ENCODE peak calls at places on chromosomes 7 and 10, in six cellular contexts. G, T, H, O, Z and P are unnamed samples.

GRCh38 chr7:114414151-114415053 is at the start of gene FOXP2:
- DNase-seq in G (peak; percentile 23), H (no peak), T (no peak), Z (peak; percentile 49), O (no peak), P (no peak)

GRCh38 chr10:26637521-26638275 is 59.8 kb upstream of the PDSS1 start:
- DNase-seq in O (no peak), G (no peak), H (no peak), T (no peak), Z (peak; percentile 51), P (no peak)

GRCh38 chr7:126790763-126791162 is 462.0 kb downstream of the GRM8 start:
- DNase-seq in H (no peak), Z (no peak), O (no peak), T (no peak), G (no peak), P (no peak)

GRCh38 chr10:44379907-44380306 is 5.0 kb downstream of the CXCL12 start:
- DNase-seq in T (no peak), G (no peak), O (no peak), H (no peak), Z (peak; percentile 20), P (no peak)

GRCh38 chr7:80347173-80347572 is 164.7 kb downstream of the GNAT3 start:
- DNase-seq in T (no peak), Z (no peak), H (no peak), O (no peak), G (no peak), P (no peak)

GRCh38 chr7:99210265-99210970 is 2.5 kb upstream of the KPNA7 start:
- DNase-seq in Z (no peak), H (no peak), T (no peak), G (no peak), O (no peak), P (no peak)

GRCh38 chr7:68770649-68771048 is 827.6 kb upstream of the AUTS2 start:
- DNase-seq in Z (no peak), T (no peak), H (no peak), O (peak; percentile 62), G (no peak), P (no peak)

GRCh38 chr10:131824371-131825149 is 76.2 kb upstream of the PPP2R2D start:
- DNase-seq in T (no peak), H (no peak), Z (peak; percentile 78), G (no peak), O (no peak), P (no peak)

GRCh38 chr7:134901389-134902020 is 84.8 kb upstream of the AGBL3 start:
- DNase-seq in G (no peak), Z (no peak), O (no peak), H (peak; percentile 78), T (no peak), P (no peak)

GRCh38 chr7:159025161-159025779 is 119.4 kb downstream of the VIPR2 start:
- DNase-seq in Z (peak; percentile 24), H (no peak), G (no peak), O (no peak), T (no peak), P (no peak)

GRCh38 chr7:32298403-32299132 is 191.6 kb downstream of the LSM5 start:
- DNase-seq in G (no peak), Z (peak; percentile 80), H (no peak), O (peak; percentile 29), T (peak; percentile 15), P (no peak)

GRCh38 chr10:16519250-16519907 is 2.3 kb downstream of the C1QL3 start:
- DNase-seq in Z (peak; percentile 58), T (no peak), G (no peak), H (no peak), O (no peak), P (no peak)

GRCh38 chr7:104135760-104136558 is 71.9 kb downstream of the ORC5 start:
- DNase-seq in O (no peak), G (no peak), H (no peak), Z (no peak), T (no peak), P (no peak)

GRCh38 chr7:1100886-1101579 is 13.1 kb downstream of the GPER1 start:
- DNase-seq in O (no peak), H (no peak), Z (no peak), T (no peak), G (no peak), P (no peak)
- TF ChIP-seq CTCF in O (no peak), H (no peak), Z (no peak), T (no peak), G (no peak), P (no peak)

GRCh38 chr10:19488592-19489280 is 327.5 kb upstream of the PLXDC2 start:
- DNase-seq in T (peak; percentile 49), G (no peak), Z (peak; percentile 94), O (peak; percentile 31), H (no peak), P (no peak)
- TF ChIP-seq CTCF in T (peak; percentile 48), G (no peak), Z (peak; percentile 71), O (no peak), H (peak; percentile 15), P (no peak)

DNA sequence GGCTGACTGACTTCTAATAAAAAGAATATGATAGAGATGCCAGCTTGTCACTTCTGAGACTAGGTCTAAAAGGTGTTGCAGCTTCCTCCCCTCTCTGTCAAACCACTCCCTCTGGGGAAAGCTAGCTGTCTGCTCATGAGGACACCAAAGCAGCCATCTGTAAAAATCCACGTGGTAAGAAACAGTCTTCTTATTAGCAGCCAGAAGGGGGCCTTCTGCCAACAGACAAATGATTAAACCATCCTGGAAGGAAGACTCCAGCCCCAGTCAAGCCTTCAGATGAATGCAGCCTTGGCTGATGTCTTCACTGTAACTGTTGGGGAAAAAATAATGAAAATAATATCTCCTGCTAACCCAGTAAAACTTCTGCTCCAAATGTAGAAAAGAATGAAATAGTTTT is 41.9 kb upstream of the DAGLB start:
- DNase-seq in T (no peak), H (no peak), O (no peak), G (no peak), Z (no peak), P (no peak)
- TF ChIP-seq CTCF in T (peak; percentile 10), H (no peak), O (no peak), G (no peak), Z (peak; percentile 34), P (no peak)

GRCh38 chr7:132261296-132261695 is 315.0 kb downstream of the PLXNA4 start:
- DNase-seq in T (no peak), G (no peak), H (no peak), Z (no peak), O (no peak), P (no peak)
- TF ChIP-seq CTCF in T (no peak), G (no peak), H (no peak), Z (no peak), O (no peak), P (no peak)

DNA sequence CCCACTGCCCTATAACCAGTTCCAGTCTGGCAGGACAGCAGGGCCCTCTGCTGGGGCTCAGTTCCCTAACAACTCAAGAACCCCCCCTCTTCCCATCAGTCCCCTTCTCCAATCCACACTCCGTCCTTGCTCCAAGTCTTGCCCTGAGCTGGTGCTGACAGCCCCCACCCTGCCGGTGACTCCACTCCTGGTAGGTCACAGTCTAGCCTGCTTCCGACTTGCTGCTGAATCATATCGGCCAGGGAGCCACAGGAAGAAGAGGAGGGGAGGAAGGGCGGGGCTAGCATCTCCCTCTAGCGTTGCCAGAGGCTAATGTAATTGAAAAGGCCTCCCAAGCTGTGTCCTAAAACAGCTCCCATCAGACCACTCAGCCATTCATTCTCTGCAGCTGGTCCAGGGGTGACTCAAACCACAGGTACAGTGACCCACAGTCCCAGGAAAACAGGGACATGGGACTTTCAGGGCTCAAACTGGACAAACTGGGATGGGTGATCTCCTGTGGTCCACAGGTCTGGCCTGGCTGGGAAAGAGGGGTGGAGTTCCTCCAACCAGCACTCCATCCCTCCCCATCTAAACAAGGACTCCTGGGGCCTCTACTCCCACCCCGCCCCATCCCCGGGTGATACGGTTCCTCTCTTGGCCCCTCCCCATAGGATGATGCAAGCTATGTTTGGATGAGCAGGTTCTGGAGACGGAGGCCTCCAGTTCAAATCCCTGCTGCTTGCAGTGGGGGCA is 158.8 kb downstream of the SH3PXD2A start:
- DNase-seq in Z (peak; percentile 88), H (no peak), O (peak; percentile 93), T (no peak), G (peak; percentile 48), P (peak; percentile 72)
- TF ChIP-seq CTCF in Z (peak; percentile 55), H (no peak), O (no peak), T (no peak), G (peak; percentile 60), P (no peak)

GRCh38 chr7:47337531-47337930 is 244.4 kb downstream of the TNS3 start:
- DNase-seq in G (no peak), Z (peak; percentile 77), T (no peak), H (no peak), O (peak; percentile 65), P (no peak)
- TF ChIP-seq CTCF in G (no peak), Z (peak; percentile 38), T (no peak), H (no peak), O (peak; percentile 13), P (no peak)

DNA sequence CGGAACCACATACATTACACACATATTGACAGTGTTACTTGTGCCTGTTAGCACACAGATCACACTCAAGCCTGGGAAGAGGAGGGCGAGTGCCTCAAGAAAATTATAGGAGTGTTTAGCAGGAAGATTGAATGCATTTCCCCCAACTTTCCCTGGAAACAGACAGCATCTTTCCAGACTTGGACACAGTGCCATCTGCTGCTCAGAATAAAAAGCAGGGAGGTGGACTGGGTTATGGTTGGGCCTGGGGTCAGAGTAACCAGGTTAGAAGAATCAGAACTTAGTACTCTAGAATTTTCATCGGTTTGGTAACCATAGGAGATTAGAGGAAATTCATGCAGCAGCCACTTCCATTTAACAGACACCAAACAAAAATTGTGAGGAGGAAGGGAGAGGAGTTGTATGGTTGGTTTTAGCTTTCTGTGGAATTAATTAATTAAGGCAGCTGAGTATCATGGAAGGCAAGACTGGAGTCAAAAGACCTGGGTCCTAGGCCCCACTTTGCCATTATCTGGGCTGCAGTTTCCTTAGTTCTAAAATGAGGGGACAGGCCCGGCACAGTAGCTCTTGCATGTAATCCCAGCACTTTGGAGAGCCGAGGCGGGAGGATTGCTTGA is 43.4 kb upstream of the OPTN start:
- DNase-seq in Z (peak; percentile 69), O (no peak), T (no peak), G (no peak), H (no peak), P (no peak)
- TF ChIP-seq CTCF in Z (peak; percentile 69), O (peak; percentile 22), T (peak; percentile 53), G (peak; percentile 55), H (peak; percentile 32), P (no peak)

DNA sequence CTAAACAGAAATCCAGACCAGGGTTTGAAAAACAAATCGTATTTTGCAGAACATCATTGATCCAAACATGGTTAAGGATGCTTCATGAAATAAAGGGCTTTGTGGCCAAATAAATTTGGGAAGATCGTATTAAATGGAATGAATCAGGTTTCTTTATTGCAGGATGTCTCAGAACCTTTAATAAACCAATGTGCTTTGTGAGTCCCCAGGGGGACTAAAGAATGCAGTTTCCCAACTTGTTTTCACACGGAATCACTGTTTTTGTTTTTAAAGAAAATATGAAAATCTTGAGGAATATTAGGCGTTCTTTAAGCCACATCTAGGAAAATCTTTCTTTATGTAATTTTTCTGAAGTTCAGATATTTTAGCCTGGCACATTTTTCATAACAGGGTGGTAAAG is 16.8 kb upstream of the CCDC172 start:
- DNase-seq in G (no peak), T (no peak), Z (no peak), O (no peak), H (no peak), P (no peak)
- TF ChIP-seq CTCF in G (no peak), T (no peak), Z (no peak), O (no peak), H (no peak), P (no peak)